ENCODE peak calls at places on chromosomes 1 and 21, in six cellular contexts. L, R, O, D, G and Q are unnamed samples.

GRCh38 chr1:36352910-36353878 is 29.7 kb upstream of the EVA1B start:
- DNase-seq in L (peak; percentile 81), R (no peak), O (no peak), D (no peak), G (no peak), Q (peak; percentile 83)

GRCh38 chr21:33238565-33239255 is 9.0 kb downstream of the IFNAR2 start:
- DNase-seq in L (peak; percentile 22), R (no peak), O (no peak), D (no peak), G (no peak), Q (no peak)

GRCh38 chr1:209485759-209486158 is 97.8 kb upstream of the CAMK1G start:
- DNase-seq in L (no peak), R (no peak), O (no peak), D (no peak), G (no peak), Q (no peak)

GRCh38 chr1:233668725-233669294 is 54.9 kb downstream of the KCNK1 start:
- DNase-seq in L (peak; percentile 68), R (no peak), O (no peak), D (no peak), G (peak; percentile 84), Q (no peak)

GRCh38 chr1:212749924-212750535 is 41.5 kb downstream of the NSL1 start:
- DNase-seq in L (peak; percentile 71), R (no peak), O (no peak), D (no peak), G (peak; percentile 66), Q (peak; percentile 81)

GRCh38 chr1:51282605-51283004 is 46.5 kb downstream of the RNF11 start:
- DNase-seq in L (no peak), R (no peak), O (no peak), D (no peak), G (no peak), Q (no peak)

GRCh38 chr1:161835963-161836362 is 69.8 kb downstream of the ATF6 start:
- DNase-seq in L (peak; percentile 11), R (no peak), O (no peak), D (no peak), G (no peak), Q (peak; percentile 52)

GRCh38 chr1:167487614-167488013 is 30.7 kb downstream of the CD247 start:
- DNase-seq in L (no peak), R (no peak), O (no peak), D (no peak), G (no peak), Q (no peak)

GRCh38 chr1:196178083-196178635 is 430.1 kb downstream of the KCNT2 start:
- DNase-seq in L (peak; percentile 8), R (no peak), O (no peak), D (no peak), G (peak; percentile 11), Q (peak; percentile 44)

GRCh38 chr21:41816583-41817165 is 49.8 kb upstream of the RIPK4 start:
- DNase-seq in L (peak; percentile 90), R (peak; percentile 50), O (peak; percentile 38), D (peak; percentile 28), G (peak; percentile 31), Q (peak; percentile 30)

GRCh38 chr1:221892301-221892830 is 150.5 kb upstream of the DUSP10 start:
- DNase-seq in L (no peak), R (no peak), O (no peak), D (no peak), G (no peak), Q (no peak)

GRCh38 chr21:32994305-32994704 is 31.4 kb upstream of the OLIG2 start:
- DNase-seq in L (peak; percentile 47), R (no peak), O (no peak), D (no peak), G (no peak), Q (peak; percentile 5)

GRCh38 chr21:44987886-44988606 is 48.2 kb downstream of the SLX9 start:
- DNase-seq in L (no peak), R (no peak), O (no peak), D (no peak), G (no peak), Q (no peak)

GRCh38 chr1:159821171-159821867 is 5.4 kb upstream of the SLAMF8 start:
- DNase-seq in L (peak; percentile 70), R (no peak), O (no peak), D (no peak), G (no peak), Q (peak; percentile 37)

GRCh38 chr1:238649200-238649599 is 737.2 kb upstream of the CHRM3 start:
- DNase-seq in L (no peak), R (no peak), O (no peak), D (no peak), G (peak; percentile 14), Q (no peak)

GRCh38 chr1:53083636-53084588 is 21.9 kb downstream of the PODN start:
- DNase-seq in L (no peak), R (no peak), O (no peak), D (no peak), G (no peak), Q (no peak)

GRCh38 chr1:169829671-169830070 is 35.0 kb upstream of the METTL18 start:
- DNase-seq in L (no peak), R (no peak), O (no peak), D (no peak), G (no peak), Q (no peak)

GRCh38 chr1:63868220-63868897 is 94.5 kb downstream of the ROR1 start:
- DNase-seq in L (no peak), R (no peak), O (no peak), D (no peak), G (no peak), Q (peak; percentile 44)

GRCh38 chr1:73980324-73981040 is 217.5 kb downstream of the LRRIQ3 start:
- DNase-seq in L (no peak), R (no peak), O (no peak), D (no peak), G (no peak), Q (no peak)

GRCh38 chr1:46413596-46413985 is 19.5 kb downstream of the FAAH start:
- DNase-seq in L (peak; percentile 43), R (peak; percentile 51), O (peak; percentile 6), D (no peak), G (peak; percentile 50), Q (no peak)

GRCh38 chr1:202029171-202029665 is 18.8 kb downstream of the ELF3 start:
- DNase-seq in L (peak; percentile 80), R (no peak), O (no peak), D (no peak), G (peak; percentile 86), Q (peak; percentile 85)

GRCh38 chr1:189150624-189151023 is 1327.0 kb downstream of the BRINP3 start:
- DNase-seq in L (no peak), R (no peak), O (no peak), D (no peak), G (no peak), Q (no peak)

GRCh38 chr1:43373034-43373940 is 5.5 kb upstream of the ELOVL1 start:
- DNase-seq in L (peak; percentile 78), R (no peak), O (no peak), D (no peak), G (peak; percentile 58), Q (peak; percentile 81)

GRCh38 chr1:97006044-97006676 is 284.6 kb downstream of the PTBP2 start:
- DNase-seq in L (peak; percentile 28), R (no peak), O (no peak), D (no peak), G (peak; percentile 3), Q (peak; percentile 82)

GRCh38 chr1:153342178-153342577 is 6.5 kb downstream of the PGLYRP4 start:
- DNase-seq in L (no peak), R (no peak), O (no peak), D (no peak), G (no peak), Q (no peak)

GRCh38 chr1:206001476-206001888 is 1.7 kb downstream of the RAB7B start:
- DNase-seq in L (peak; percentile 95), R (no peak), O (no peak), D (no peak), G (peak; percentile 76), Q (peak; percentile 91)

GRCh38 chr1:107263291-107263790 is 122.5 kb downstream of the NTNG1 start:
- DNase-seq in L (no peak), R (no peak), O (no peak), D (no peak), G (no peak), Q (no peak)